ENCODE peak calls at places on chromosomes 12 and 14, in ten cellular contexts. One of them, this sample, is unnamed.

GRCh38 chr12:96489392-96490056 is at the start of gene CFAP54:
- DNase-seq in choroid plexus epithelial cell: peak
- DNase-seq in ELR: peak
- DNase-seq in IMR-90: peak
- DNase-seq in uterus: peak
- DNase-seq in T follicular helper cell: peak
- DNase-seq in HEK293T: peak
- DNase-seq in AG09309: peak
- DNase-seq in HS-27A: peak
- DNase-seq in activated naive CD8-positive, alpha-beta T cell treated with anti-CD3 and anti-CD28 coated beads, Interleukin-2, amount 50 U/mL, for 24 hours: peak
- DNase-seq in this sample: peak

GRCh38 chr14:67636361-67636919 is 16.7 kb downstream of the ARG2 start:
- DNase-seq in HEK293T: no peak
- DNase-seq in HS-27A: no peak
- DNase-seq in uterus: no peak
- DNase-seq in ELR: no peak
- DNase-seq in AG09309: no peak
- DNase-seq in activated naive CD8-positive, alpha-beta T cell treated with anti-CD3 and anti-CD28 coated beads, Interleukin-2, amount 50 U/mL, for 24 hours: no peak
- DNase-seq in T follicular helper cell: no peak
- DNase-seq in IMR-90: peak
- DNase-seq in choroid plexus epithelial cell: peak
- DNase-seq in this sample: peak

GRCh38 chr14:79540394-79540793 is 670.9 kb downstream of the DIO2 start:
- DNase-seq in choroid plexus epithelial cell: no peak
- DNase-seq in activated naive CD8-positive, alpha-beta T cell treated with anti-CD3 and anti-CD28 coated beads, Interleukin-2, amount 50 U/mL, for 24 hours: no peak
- DNase-seq in IMR-90: no peak
- DNase-seq in HS-27A: no peak
- DNase-seq in uterus: no peak
- DNase-seq in T follicular helper cell: no peak
- DNase-seq in AG09309: no peak
- DNase-seq in ELR: no peak
- DNase-seq in HEK293T: no peak
- DNase-seq in this sample: no peak

GRCh38 chr12:95553202-95553943 is 2.1 kb upstream of the USP44 start:
- DNase-seq in AG09309: no peak
- DNase-seq in choroid plexus epithelial cell: no peak
- DNase-seq in uterus: no peak
- DNase-seq in ELR: no peak
- DNase-seq in T follicular helper cell: no peak
- DNase-seq in activated naive CD8-positive, alpha-beta T cell treated with anti-CD3 and anti-CD28 coated beads, Interleukin-2, amount 50 U/mL, for 24 hours: peak
- DNase-seq in IMR-90: no peak
- DNase-seq in HEK293T: no peak
- DNase-seq in HS-27A: no peak
- DNase-seq in this sample: no peak

GRCh38 chr14:101252443-101253214 is 308.7 kb upstream of the DIO3 start:
- DNase-seq in HEK293T: no peak
- DNase-seq in activated naive CD8-positive, alpha-beta T cell treated with anti-CD3 and anti-CD28 coated beads, Interleukin-2, amount 50 U/mL, for 24 hours: no peak
- DNase-seq in ELR: no peak
- DNase-seq in uterus: no peak
- DNase-seq in AG09309: no peak
- DNase-seq in HS-27A: no peak
- DNase-seq in T follicular helper cell: no peak
- DNase-seq in IMR-90: no peak
- DNase-seq in choroid plexus epithelial cell: no peak
- DNase-seq in this sample: no peak

GRCh38 chr12:130818381-130819247 is 20.4 kb downstream of the STX2 start:
- DNase-seq in IMR-90: no peak
- DNase-seq in T follicular helper cell: peak
- DNase-seq in uterus: peak
- DNase-seq in HEK293T: peak
- DNase-seq in HS-27A: no peak
- DNase-seq in activated naive CD8-positive, alpha-beta T cell treated with anti-CD3 and anti-CD28 coated beads, Interleukin-2, amount 50 U/mL, for 24 hours: peak
- DNase-seq in AG09309: no peak
- DNase-seq in choroid plexus epithelial cell: peak
- DNase-seq in ELR: peak
- DNase-seq in this sample: peak

GRCh38 chr12:119589634-119590033 is 3.9 kb upstream of the TMEM233 start:
- DNase-seq in ELR: no peak
- DNase-seq in activated naive CD8-positive, alpha-beta T cell treated with anti-CD3 and anti-CD28 coated beads, Interleukin-2, amount 50 U/mL, for 24 hours: no peak
- DNase-seq in HS-27A: no peak
- DNase-seq in choroid plexus epithelial cell: no peak
- DNase-seq in HEK293T: no peak
- DNase-seq in IMR-90: no peak
- DNase-seq in uterus: no peak
- DNase-seq in T follicular helper cell: no peak
- DNase-seq in AG09309: no peak
- DNase-seq in this sample: no peak

GRCh38 chr14:89669209-89669608 is 252.2 kb upstream of the FOXN3 start:
- DNase-seq in IMR-90: no peak
- DNase-seq in HS-27A: no peak
- DNase-seq in ELR: no peak
- DNase-seq in HEK293T: no peak
- DNase-seq in T follicular helper cell: no peak
- DNase-seq in activated naive CD8-positive, alpha-beta T cell treated with anti-CD3 and anti-CD28 coated beads, Interleukin-2, amount 50 U/mL, for 24 hours: peak
- DNase-seq in AG09309: no peak
- DNase-seq in choroid plexus epithelial cell: no peak
- DNase-seq in uterus: no peak
- DNase-seq in this sample: no peak

GRCh38 chr12:52231305-52232232 is 1.5 kb upstream of the KRT7 start:
- DNase-seq in HS-27A: no peak
- DNase-seq in ELR: no peak
- DNase-seq in choroid plexus epithelial cell: no peak
- DNase-seq in activated naive CD8-positive, alpha-beta T cell treated with anti-CD3 and anti-CD28 coated beads, Interleukin-2, amount 50 U/mL, for 24 hours: no peak
- DNase-seq in AG09309: no peak
- DNase-seq in HEK293T: no peak
- DNase-seq in uterus: no peak
- DNase-seq in T follicular helper cell: no peak
- DNase-seq in IMR-90: no peak
- DNase-seq in this sample: no peak

GRCh38 chr14:24363401-24363800 is 4.6 kb upstream of the NFATC4 start:
- DNase-seq in HS-27A: no peak
- DNase-seq in AG09309: no peak
- DNase-seq in ELR: no peak
- DNase-seq in choroid plexus epithelial cell: no peak
- DNase-seq in activated naive CD8-positive, alpha-beta T cell treated with anti-CD3 and anti-CD28 coated beads, Interleukin-2, amount 50 U/mL, for 24 hours: no peak
- DNase-seq in uterus: no peak
- DNase-seq in HEK293T: no peak
- DNase-seq in T follicular helper cell: no peak
- DNase-seq in IMR-90: no peak
- DNase-seq in this sample: no peak

GRCh38 chr12:52232233-52232915 is 669 bp upstream of the KRT7 start:
- DNase-seq in AG09309: no peak
- DNase-seq in choroid plexus epithelial cell: no peak
- DNase-seq in HS-27A: no peak
- DNase-seq in IMR-90: no peak
- DNase-seq in uterus: no peak
- DNase-seq in ELR: peak
- DNase-seq in HEK293T: no peak
- DNase-seq in activated naive CD8-positive, alpha-beta T cell treated with anti-CD3 and anti-CD28 coated beads, Interleukin-2, amount 50 U/mL, for 24 hours: no peak
- DNase-seq in T follicular helper cell: no peak
- DNase-seq in this sample: no peak

GRCh38 chr12:94299846-94300245 is 151.5 kb downstream of the PLXNC1 start:
- DNase-seq in IMR-90: no peak
- DNase-seq in uterus: no peak
- DNase-seq in AG09309: no peak
- DNase-seq in HS-27A: no peak
- DNase-seq in ELR: no peak
- DNase-seq in T follicular helper cell: no peak
- DNase-seq in HEK293T: no peak
- DNase-seq in choroid plexus epithelial cell: no peak
- DNase-seq in activated naive CD8-positive, alpha-beta T cell treated with anti-CD3 and anti-CD28 coated beads, Interleukin-2, amount 50 U/mL, for 24 hours: no peak
- DNase-seq in this sample: no peak